ENCODE peak calls at places on chromosomes 12 and 14, in five cellular contexts. W is stimulated activated effector memory CD8-positive, alpha-beta T cell treated with anti-CD3 and anti-CD28 coated beads, Interleukin-12 subunit alpha, Interleukin-12 subunit beta, amount 100 ng/mL, for 72 hours; N is progenitor cell of endocrine pancreas; F is SJSA1; M is AG10803. H is an unnamed sample.

GRCh38 chr12:93237235-93237915 is 140.3 kb upstream of the NUDT4 start:
- DNase-seq in W (no peak), N (no peak), F (no peak), M (peak), H (peak)

GRCh38 chr12:41365653-41366131 is 177.6 kb downstream of the PDZRN4 start:
- DNase-seq in W (no peak), N (no peak), F (no peak), M (no peak), H (no peak)

GRCh38 chr12:58291106-58291505 is 349.7 kb downstream of the ATP23 start:
- DNase-seq in W (no peak), N (no peak), F (no peak), M (no peak), H (no peak)

GRCh38 chr12:2693204-2693860 is 101.4 kb upstream of the FKBP4 start:
- DNase-seq in W (no peak), N (no peak), F (no peak), M (no peak), H (no peak)

GRCh38 chr14:74478996-74479635 is 14.0 kb downstream of the NPC2 start:
- DNase-seq in W (no peak), N (no peak), F (no peak), M (peak), H (peak)

GRCh38 chr14:29805415-29806123 is 122.1 kb downstream of the PRKD1 start:
- DNase-seq in W (no peak), N (no peak), F (no peak), M (peak), H (peak)

GRCh38 chr14:99538275-99538674 is 57.1 kb downstream of the CCNK start:
- DNase-seq in W (no peak), N (no peak), F (peak), M (no peak), H (no peak)

GRCh38 chr12:6230321-6231110 is 30.3 kb downstream of the CD9 start:
- DNase-seq in W (peak), N (no peak), F (no peak), M (peak), H (peak)

GRCh38 chr12:15928345-15928744 is 17.2 kb downstream of the DERA start:
- DNase-seq in W (no peak), N (no peak), F (peak), M (peak), H (peak)

H was measured in adipocyte.